ENCODE peak calls at places on chromosomes 5 and 9, in seven cellular contexts. F is BE2C, Y is mammary epithelial cell, E is tibial artery, W is lung, B is fibroblast of lung, Q is psoas muscle. T is an unnamed sample. For H3K27me3, the result is how much of the 10 kb centered on the place peaks cover.

GRCh38 chr9:69671904-69672827 is at the start of gene APBA1:
- DNase-seq in B (peak), F (peak), Y (peak), W (peak), E (peak), Q (peak), T (peak)

GRCh38 chr9:3948826-3949578 is 350.9 kb downstream of the GLIS3 start:
- DNase-seq in E (no peak), F (no peak), Q (no peak), B (peak), W (no peak), Y (no peak), T (no peak)

GRCh38 chr9:129719135-129719534 is 33.7 kb downstream of the PTGES start:
- DNase-seq in E (no peak), F (no peak), Q (no peak), B (no peak), Y (no peak), W (no peak), T (no peak)

GRCh38 chr9:91954841-91955471 is 4.9 kb upstream of the ROR2 start:
- DNase-seq in B (peak), F (peak), Q (no peak), Y (peak), E (no peak), W (no peak), T (peak)

GRCh38 chr5:147558826-147559225 is 49.0 kb upstream of the DPYSL3 start:
- DNase-seq in F (peak), B (peak), E (peak), Q (peak), Y (peak), W (peak), T (peak)

GRCh38 chr5:173699959-173700358 is 83.5 kb upstream of the BOD1 start:
- DNase-seq in E (no peak), F (no peak), Q (no peak), B (no peak), Y (no peak), W (no peak), T (no peak)

GRCh38 chr5:16639206-16639605 is 22.4 kb upstream of the RETREG1 start:
- DNase-seq in F (no peak), W (no peak), B (no peak), E (no peak), Q (no peak), Y (no peak), T (no peak)

GRCh38 chr5:115626444-115626823 is 598 bp upstream of the TMED7 start:
- DNase-seq in E (no peak), F (no peak), Q (no peak), Y (no peak), B (peak), W (no peak), T (no peak)

GRCh38 chr9:128215491-128216404 is 12.6 kb downstream of the DNM1 start:
- DNase-seq in B (peak), Q (peak), F (peak), W (no peak), Y (no peak), E (peak), T (peak)

GRCh38 chr9:3479516-3480352 is 46.1 kb downstream of the RFX3 start:
- DNase-seq in Q (no peak), Y (no peak), E (no peak), B (no peak), F (no peak), W (no peak), T (no peak)

GRCh38 chr9:84711398-84711777 is 41.9 kb downstream of the NTRK2 start:
- DNase-seq in Q (no peak), W (no peak), Y (peak), F (no peak), B (no peak), E (no peak), T (no peak)

GRCh38 chr5:95446009-95446408 is 54.8 kb downstream of the FAM81B start:
- DNase-seq in B (peak), Q (no peak), E (no peak), F (no peak), Y (peak), W (no peak), T (no peak)

GRCh38 chr9:126114850-126115460 is 211.7 kb upstream of the MVB12B start:
- DNase-seq in W (no peak), Q (no peak), E (no peak), B (no peak), F (no peak), Y (peak), T (peak)

GRCh38 chr9:123087359-123087888 is 54.0 kb downstream of the GPR21 start:
- DNase-seq in W (no peak), Y (no peak), B (no peak), F (no peak), Q (no peak), E (no peak), T (no peak)

GRCh38 chr5:163478126-163478981 is 17.9 kb downstream of the HMMR start:
- DNase-seq in E (no peak), W (no peak), Q (no peak), F (no peak), B (peak), Y (peak), T (no peak)

GRCh38 chr5:1497271-1497777 is 26.4 kb downstream of the LPCAT1 start:
- DNase-seq in E (no peak), Q (no peak), B (no peak), W (no peak), Y (no peak), F (no peak), T (no peak)

GRCh38 chr9:4939118-4939561 is 45.9 kb upstream of the JAK2 start:
- DNase-seq in F (no peak), Q (no peak), W (no peak), Y (no peak), E (no peak), B (no peak), T (no peak)

GRCh38 chr9:96884443-96884842 is 30.1 kb upstream of the ZNF782 start:
- DNase-seq in W (no peak), F (no peak), B (peak), Y (peak), E (no peak), Q (no peak), T (no peak)

GRCh38 chr5:35926389-35927051 is 11.9 kb downstream of the CAPSL start:
- DNase-seq in Y (peak), Q (no peak), E (no peak), F (peak), W (peak), B (peak), T (no peak)

GRCh38 chr5:124745367-124746251 is 830 bp downstream of the ZNF608 start:
- DNase-seq in F (no peak), Q (no peak), E (no peak), W (no peak), Y (peak), B (peak), T (no peak)

GRCh38 chr9:114271556-114272510 is 51.1 kb upstream of the ORM1 start:
- DNase-seq in E (peak), W (no peak), F (peak), Q (peak), B (peak), Y (no peak), T (peak)

GRCh38 chr5:51242453-51242852 is 140.8 kb upstream of the ISL1 start:
- DNase-seq in E (no peak), Y (no peak), B (no peak), Q (no peak), F (no peak), W (no peak), T (no peak)

GRCh38 chr9:93669958-93670207 is 93.5 kb downstream of the PHF2 start:
- DNase-seq in W (no peak), F (peak), B (no peak), Q (no peak), E (no peak), Y (no peak), T (no peak)

GRCh38 chr9:122538757-122539156 is 11.7 kb upstream of the OR1N1 start:
- DNase-seq in Q (no peak), E (no peak), B (no peak), Y (no peak), F (no peak), W (no peak), T (no peak)

GRCh38 chr5:1215320-1216096 is 9.7 kb upstream of the SLC6A18 start:
- DNase-seq in W (no peak), Q (no peak), B (no peak), F (no peak), Y (no peak), E (no peak), T (no peak)

GRCh38 chr5:15717002-15717401 is 217.0 kb downstream of the FBXL7 start:
- DNase-seq in W (no peak), B (peak), F (peak), E (no peak), Y (no peak), Q (no peak), T (no peak)

GRCh38 chr9:109311281-109311680 is 9.6 kb downstream of the EPB41L4B start:
- DNase-seq in W (no peak), F (no peak), E (no peak), Q (no peak), B (no peak), Y (peak), T (no peak)

GRCh38 chr5:15664961-15665360 is 165.0 kb downstream of the FBXL7 start:
- DNase-seq in W (no peak), E (no peak), Q (no peak), F (no peak), Y (no peak), B (peak), T (no peak)

GRCh38 chr5:35668320-35668719 is 50.7 kb downstream of the SPEF2 start:
- DNase-seq in F (no peak), W (no peak), E (no peak), Q (no peak), Y (no peak), B (no peak), T (no peak)

GRCh38 chr5:111854196-111854595 is 97.2 kb upstream of the NREP start:
- DNase-seq in E (no peak), Y (no peak), Q (no peak), B (no peak), W (no peak), F (no peak), T (no peak)

DNA sequence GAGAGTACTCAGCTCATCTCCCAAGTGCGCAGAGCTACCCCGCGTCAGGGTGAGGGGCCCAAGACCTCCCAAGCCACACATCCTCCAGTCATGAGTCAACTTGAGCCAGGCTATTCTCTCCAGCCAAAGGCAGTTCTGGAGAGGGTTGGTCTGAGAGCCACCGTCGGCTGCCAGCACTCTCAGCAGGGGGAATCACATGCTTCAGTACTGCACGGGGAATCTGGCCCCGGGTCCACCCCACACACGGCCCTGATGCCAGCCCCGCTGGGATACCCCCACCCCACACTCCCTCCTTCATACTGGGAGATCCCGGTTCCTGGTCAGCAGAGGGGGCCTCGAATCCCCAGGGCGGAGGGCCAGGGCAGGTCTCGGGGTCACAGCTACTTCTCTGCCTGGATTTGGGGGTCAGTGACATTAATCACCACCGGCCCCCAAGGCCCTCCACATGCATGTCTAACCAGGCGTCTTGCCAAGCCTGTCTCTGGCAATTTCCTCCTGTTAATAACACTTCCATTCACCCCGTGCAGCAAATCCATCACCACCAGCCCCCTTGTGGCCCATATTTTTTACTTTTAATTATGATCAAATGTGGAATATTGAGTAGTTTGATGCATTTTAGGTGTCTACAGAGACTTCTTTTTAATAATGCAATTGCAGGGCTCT is 102.9 kb upstream of the PPP1R26 start:
- DNase-seq in B (no peak), Y (no peak), W (no peak), F (no peak), E (no peak), Q (no peak), T (no peak)
- H3K27me3 ChIP-seq in B (under half), Y (under half), W (under half), F (under half), E (under half), Q (under half), T (under half)

DNA sequence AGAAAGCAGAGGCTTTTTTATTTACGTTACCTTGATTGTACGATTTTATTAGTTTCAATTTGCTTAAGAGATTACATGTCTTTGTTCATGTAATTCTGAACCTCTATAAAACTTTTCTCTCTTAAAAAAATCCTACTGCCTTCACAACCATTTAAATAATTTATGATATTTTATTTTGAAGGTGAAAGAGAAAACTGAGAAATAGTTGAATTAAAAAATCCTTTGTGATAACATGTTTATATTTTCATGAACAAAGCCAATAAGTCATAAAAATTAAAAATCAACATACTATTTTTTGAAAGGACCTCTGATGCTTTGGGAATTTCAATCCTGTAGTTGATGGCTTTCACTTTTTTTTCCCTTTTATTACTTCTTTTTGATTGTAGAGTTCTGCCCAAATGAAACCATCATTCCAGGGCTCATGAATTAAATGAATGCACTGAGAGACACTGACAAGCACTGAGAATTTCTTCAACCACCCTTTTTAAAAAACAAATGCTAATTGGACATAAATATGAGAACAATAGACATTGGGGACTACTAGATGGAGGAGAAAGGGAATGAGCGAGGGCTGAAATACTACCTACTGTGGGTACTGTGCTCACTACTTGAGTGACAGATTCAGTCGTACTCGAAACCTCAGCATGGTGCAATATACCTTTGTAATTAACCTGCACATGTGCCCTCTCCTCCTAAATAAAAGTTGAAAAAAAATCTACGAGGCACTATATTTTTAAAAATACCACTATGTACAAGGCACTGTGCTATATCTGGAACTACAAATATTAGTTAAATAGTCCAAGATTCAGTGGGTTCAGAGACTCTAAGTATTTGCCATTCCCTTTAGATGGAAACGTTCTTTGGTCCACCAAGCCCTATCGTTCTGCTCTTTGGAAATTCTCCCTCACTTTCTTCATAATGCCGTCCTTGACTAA is 5.9 kb downstream of the CDKN2A start:
- DNase-seq in B (no peak), W (no peak), E (no peak), F (no peak), Q (no peak), Y (no peak), T (no peak)
- H3K27me3 ChIP-seq in B (under half), W (under half), E (under half), F (under half), Q (under half), Y (under half), T (half or more)

GRCh38 chr9:137073992-137074399 is 3.3 kb upstream of the UAP1L1 start:
- DNase-seq in E (no peak), W (no peak), B (no peak), F (no peak), Y (no peak), Q (peak), T (no peak)
- H3K27me3 ChIP-seq in E (under half), W (under half), B (under half), F (under half), Y (under half), Q (under half), T (under half)

DNA sequence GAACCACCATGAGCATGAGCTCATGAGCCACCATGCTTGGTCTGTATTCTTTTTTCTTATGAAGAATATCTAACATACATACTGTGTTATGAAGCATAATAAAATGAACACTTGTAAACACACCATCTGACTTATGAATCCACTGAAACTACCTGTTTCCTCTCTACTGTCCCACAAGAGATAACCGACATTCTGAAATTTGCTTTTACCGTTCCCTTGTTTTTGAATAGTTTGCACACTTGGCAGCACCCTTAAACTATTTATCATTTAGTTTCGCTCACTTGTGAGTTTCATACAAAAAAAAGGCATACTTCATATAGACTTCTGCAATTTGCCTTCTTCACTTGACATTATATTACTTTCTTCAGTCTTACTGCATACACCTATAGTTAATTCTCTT is 8.9 kb downstream of the LARS1 start:
- DNase-seq in W (no peak), Y (no peak), B (no peak), Q (no peak), E (no peak), F (no peak), T (no peak)
- H3K27me3 ChIP-seq in W (under half), Y (under half), B (under half), Q (under half), E (under half), F (under half), T (under half)

DNA sequence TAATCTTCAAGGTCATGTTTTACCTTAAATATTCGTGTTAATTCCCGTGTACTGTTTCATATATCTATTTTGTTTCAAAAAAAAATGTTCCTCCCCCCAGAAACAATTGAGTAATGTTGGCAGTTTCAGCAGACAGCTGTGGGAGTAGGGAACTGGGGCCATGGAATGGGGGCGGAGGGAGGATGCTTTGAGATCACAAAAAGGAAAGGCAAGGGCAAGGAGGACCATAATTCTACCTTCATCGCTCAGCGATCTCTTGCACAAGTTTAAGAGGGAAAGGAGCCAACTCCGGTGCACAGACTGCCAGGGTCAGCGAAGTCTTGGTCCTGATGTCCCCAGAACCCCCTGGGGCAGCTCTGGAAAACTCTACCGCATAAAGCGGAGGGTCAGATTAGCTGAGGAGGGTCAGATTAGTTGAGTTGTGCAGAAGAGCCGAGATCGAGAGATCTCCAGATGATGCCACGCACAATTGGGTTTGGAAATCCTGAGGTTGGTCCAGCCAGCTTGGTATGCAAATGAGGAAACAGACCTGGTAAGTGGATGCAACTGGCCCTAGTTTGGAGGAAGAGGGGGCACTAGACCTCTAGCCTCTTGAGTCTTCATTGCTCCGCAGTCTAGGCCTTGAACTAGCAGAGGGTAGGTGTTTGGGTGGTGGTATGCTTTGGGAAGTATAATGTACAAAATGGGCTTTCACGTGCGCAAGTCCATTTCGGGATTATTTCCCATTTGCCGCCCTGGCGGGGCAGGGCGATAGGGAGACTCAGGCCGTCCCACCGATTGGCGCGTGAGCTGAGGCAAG is 24.0 kb downstream of the CDKN2A start:
- DNase-seq in W (no peak), F (no peak), Y (no peak), Q (no peak), E (no peak), B (no peak), T (no peak)
- H3K27me3 ChIP-seq in W (under half), F (under half), Y (under half), Q (half or more), E (under half), B (half or more), T (half or more)

GRCh38 chr9:132114102-132114707 is 34.5 kb upstream of the MED27 start:
- DNase-seq in Y (peak), B (peak), Q (peak), F (no peak), E (peak), W (peak), T (no peak)

GRCh38 chr9:132121021-132121420 is 40.8 kb upstream of the NTNG2 start:
- DNase-seq in Q (no peak), E (no peak), B (no peak), Y (no peak), F (no peak), W (no peak), T (no peak)

GRCh38 chr9:132116583-132116982 is 36.9 kb upstream of the MED27 start:
- DNase-seq in B (no peak), Q (no peak), Y (no peak), E (no peak), F (no peak), W (no peak), T (no peak)
- H3K27me3 ChIP-seq in B (under half), Q (under half), Y (under half), E (under half), F (under half), W (under half), T (under half)

DNA sequence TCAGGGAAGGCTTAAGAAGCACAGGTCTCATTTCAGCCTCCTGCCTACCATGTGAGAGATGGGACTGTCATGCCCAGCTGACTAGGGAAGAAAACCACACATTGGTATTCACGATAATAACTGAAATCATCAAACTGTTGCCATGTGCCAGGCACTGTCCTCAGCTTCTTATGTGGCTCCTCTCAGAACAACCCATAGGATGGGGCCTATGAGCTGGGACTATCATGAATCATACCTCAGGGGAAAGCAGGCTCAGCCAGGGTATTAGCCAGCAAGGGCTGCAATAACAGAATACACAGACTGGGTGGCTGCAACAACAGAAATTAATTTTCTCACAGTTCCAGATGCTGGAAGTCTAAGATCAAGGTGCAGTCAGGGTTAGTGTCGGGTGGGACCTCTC is 3.3 kb downstream of the AFAP1L1 start:
- DNase-seq in Y (peak), B (no peak), Q (no peak), E (no peak), W (no peak), F (no peak), T (peak)
- H3K27me3 ChIP-seq in Y (under half), B (under half), Q (under half), E (under half), W (under half), F (under half), T (under half)

T was measured in sigmoid colon.